ENCODE peak calls at places on chromosomes 13 and 19, in four cellular contexts. V is fibroblast of villous mesenchyme; X is lower leg skin; M is CD8-positive, alpha-beta T cell. U is an unnamed sample.

GRCh38 chr13:27354379-27354778 is 70.0 kb upstream of the GTF3A start:
- DNase-seq in V (peak; percentile 44), X (no peak), M (no peak), U (no peak)

GRCh38 chr13:52454459-52454824 is 836 bp upstream of the CKAP2 start:
- DNase-seq in V (peak; percentile 13), X (peak; percentile 47), M (no peak), U (no peak)

GRCh38 chr19:5120321-5120720 is 151.4 kb downstream of the KDM4B start:
- DNase-seq in V (no peak), X (no peak), M (no peak), U (no peak)

GRCh38 chr19:42422092-42422575 is 5.1 kb downstream of the LIPE start:
- DNase-seq in V (no peak), X (no peak), M (no peak), U (no peak)

GRCh38 chr13:65660696-65661095 is 1569.4 kb downstream of the PCDH9 start:
- DNase-seq in V (no peak), X (no peak), M (no peak), U (no peak)

GRCh38 chr19:12364391-12365093 is 941 bp downstream of the ZNF442 start:
- DNase-seq in V (peak; percentile 5), X (peak; percentile 17), M (no peak), U (no peak)

GRCh38 chr13:107192289-107192688 is 624.4 kb upstream of the ARGLU1 start:
- DNase-seq in V (no peak), X (no peak), M (no peak), U (no peak)

GRCh38 chr13:111202149-111202548 is 87.0 kb downstream of the ARHGEF7 start:
- DNase-seq in V (no peak), X (no peak), M (no peak), U (no peak)

GRCh38 chr19:57830071-57830602 is at the start of gene ZNF587B:
- DNase-seq in V (peak; percentile 73), X (peak; percentile 26), M (no peak), U (peak; percentile 91)

GRCh38 chr13:48801255-48801654 is 147.5 kb downstream of the CYSLTR2 start:
- DNase-seq in V (peak; percentile 85), X (no peak), M (no peak), U (no peak)

GRCh38 chr13:113651511-113652403 is 6.2 kb downstream of the ATP4B start:
- DNase-seq in V (no peak), X (no peak), M (no peak), U (no peak)

GRCh38 chr13:86907116-86907515 is 764.1 kb upstream of the SLITRK5 start:
- DNase-seq in V (peak; percentile 25), X (no peak), M (no peak), U (no peak)

GRCh38 chr19:51159656-51160055 is 17.6 kb downstream of the SIGLEC7 start:
- DNase-seq in V (no peak), X (no peak), M (no peak), U (no peak)

GRCh38 chr19:6743071-6743470 is 3.6 kb downstream of the TRIP10 start:
- DNase-seq in V (no peak), X (no peak), M (no peak), U (no peak)

GRCh38 chr13:98513837-98514236 is 63.1 kb downstream of the STK24 start:
- DNase-seq in V (no peak), X (no peak), M (no peak), U (peak; percentile 17)

DNA sequence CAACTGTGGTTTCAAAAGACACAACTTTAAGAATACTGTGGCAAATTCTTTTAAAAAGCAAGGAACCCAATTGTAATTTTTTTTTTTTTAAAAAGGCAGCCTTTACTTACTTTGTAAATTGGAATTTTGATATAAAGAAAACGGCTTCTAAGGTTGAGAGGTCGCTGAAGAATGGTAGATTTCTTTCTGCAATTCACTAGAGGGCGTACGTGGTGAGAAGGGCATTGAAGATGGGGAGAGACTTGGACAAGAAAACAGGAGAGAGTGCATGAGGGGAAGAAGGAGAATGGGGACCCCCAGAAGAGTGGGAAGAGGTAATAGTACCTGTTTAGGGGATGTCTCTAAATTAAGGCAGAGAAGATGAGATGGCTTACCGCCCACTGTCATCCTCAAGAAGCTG is 33.5 kb upstream of the PABPC3 start:
- DNase-seq in V (no peak), X (no peak), M (no peak), U (no peak)
- TF ChIP-seq CTCF in V (no peak), X (no peak), M (no peak), U (no peak)

GRCh38 chr19:53466726-53467125 is 807 bp upstream of the ZNF813 start:
- DNase-seq in V (no peak), X (no peak), M (no peak), U (no peak)
- TF ChIP-seq CTCF in V (no peak), X (no peak), M (no peak), U (peak; percentile 8)

DNA sequence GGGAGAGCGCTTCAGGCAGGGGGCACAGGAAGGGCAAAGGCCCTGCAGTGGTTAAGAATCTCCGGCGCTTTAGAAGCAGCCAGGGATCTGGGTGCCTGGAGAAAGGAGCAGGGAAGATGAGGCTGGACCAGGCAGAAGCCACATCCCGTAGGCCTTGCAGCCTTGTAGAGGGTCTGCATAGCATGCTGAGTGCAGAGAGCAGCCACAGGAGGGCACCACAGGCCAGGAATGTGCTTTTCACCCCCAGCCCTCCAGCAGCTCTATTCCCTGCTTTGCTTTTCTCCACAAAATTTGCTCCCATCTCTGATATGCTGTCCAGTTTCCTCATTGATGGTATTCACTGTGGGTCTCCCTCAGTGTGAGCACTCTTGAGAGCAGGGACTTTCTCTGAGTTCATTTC is 5.7 kb downstream of the WDR62 start:
- DNase-seq in V (peak; percentile 72), X (no peak), M (no peak), U (no peak)
- TF ChIP-seq CTCF in V (peak; percentile 81), X (no peak), M (no peak), U (peak; percentile 61)

GRCh38 chr19:47225746-47226425 is 5.1 kb downstream of the BBC3 start:
- DNase-seq in V (peak; percentile 88), X (peak; percentile 80), M (peak; percentile 83), U (peak; percentile 97)
- TF ChIP-seq CTCF in V (peak; percentile 14), X (no peak), M (peak; percentile 51), U (peak; percentile 54)

GRCh38 chr13:24339937-24340607 is 30.7 kb downstream of the C1QTNF9 start:
- DNase-seq in V (no peak), X (no peak), M (no peak), U (no peak)
- TF ChIP-seq CTCF in V (no peak), X (no peak), M (no peak), U (no peak)

DNA sequence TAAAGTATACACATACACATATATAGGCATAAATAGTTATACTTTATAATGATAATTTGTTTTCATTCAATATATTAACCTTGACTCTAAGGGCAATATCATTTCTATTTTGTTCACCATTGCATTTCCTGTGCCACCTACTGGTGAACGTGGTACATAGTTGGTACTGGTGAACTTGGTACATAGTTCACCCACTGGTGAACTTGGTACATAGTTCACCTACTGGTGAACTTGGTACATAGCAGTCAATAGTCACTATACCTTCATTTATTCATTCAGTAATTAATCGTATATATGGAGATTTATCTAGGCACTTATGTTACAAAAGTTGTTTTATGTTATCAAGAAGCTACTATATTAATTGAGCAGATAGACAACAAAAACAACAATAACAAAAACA is 172.6 kb upstream of the ATXN8OS start:
- DNase-seq in V (no peak), X (no peak), M (no peak), U (no peak)
- TF ChIP-seq CTCF in V (no peak), X (no peak), M (no peak), U (peak; percentile 22)

GRCh38 chr19:15452111-15453047 is 2.6 kb upstream of the WIZ start:
- DNase-seq in V (peak; percentile 86), X (peak; percentile 80), M (no peak), U (peak; percentile 90)

GRCh38 chr19:15450528-15450890 is 753 bp upstream of the WIZ start:
- DNase-seq in V (no peak), X (no peak), M (no peak), U (no peak)

GRCh38 chr19:15453906-15454305 is 4.2 kb upstream of the WIZ start:
- DNase-seq in V (no peak), X (no peak), M (no peak), U (no peak)

GRCh38 chr19:15454371-15454800 is 4.6 kb upstream of the WIZ start:
- DNase-seq in V (no peak), X (no peak), M (no peak), U (no peak)

GRCh38 chr19:15453091-15453498 is 3.3 kb upstream of the WIZ start:
- DNase-seq in V (no peak), X (no peak), M (no peak), U (no peak)
- TF ChIP-seq CTCF in V (peak; percentile 35), X (no peak), M (no peak), U (peak; percentile 34)